ENCODE peak calls at places on chromosomes 3 and 15, in nine cellular contexts. One of them, this sample, is unnamed.

GRCh38 chr3:47003461-47004368 is 24.2 kb downstream of the NBEAL2 start:
- DNase-seq in heart left ventricle: no peak
- DNase-seq in MM.1S: no peak
- DNase-seq in neuronal stem cell: no peak
- DNase-seq in osteoblast: peak; percentile 80
- DNase-seq in IMR-90: no peak
- DNase-seq in colonic mucosa: no peak
- DNase-seq in esophagus squamous epithelium: no peak
- DNase-seq in right cardiac atrium: no peak
- DNase-seq in this sample: peak; percentile 9

GRCh38 chr15:82810863-82811421 is 1.5 kb downstream of the WHAMM start:
- DNase-seq in heart left ventricle: no peak
- DNase-seq in MM.1S: peak; percentile 77
- DNase-seq in neuronal stem cell: no peak
- DNase-seq in osteoblast: no peak
- DNase-seq in IMR-90: no peak
- DNase-seq in colonic mucosa: no peak
- DNase-seq in esophagus squamous epithelium: no peak
- DNase-seq in right cardiac atrium: no peak
- DNase-seq in this sample: no peak

GRCh38 chr15:90039996-90040395 is 38.9 kb downstream of the ZNF710 start:
- DNase-seq in heart left ventricle: peak; percentile 55
- DNase-seq in MM.1S: no peak
- DNase-seq in neuronal stem cell: no peak
- DNase-seq in osteoblast: peak; percentile 81
- DNase-seq in IMR-90: no peak
- DNase-seq in colonic mucosa: no peak
- DNase-seq in esophagus squamous epithelium: no peak
- DNase-seq in right cardiac atrium: no peak
- DNase-seq in this sample: no peak

GRCh38 chr15:50044904-50045303 is 74.1 kb downstream of the ATP8B4 start:
- DNase-seq in heart left ventricle: no peak
- DNase-seq in MM.1S: no peak
- DNase-seq in neuronal stem cell: no peak
- DNase-seq in osteoblast: no peak
- DNase-seq in IMR-90: no peak
- DNase-seq in colonic mucosa: no peak
- DNase-seq in esophagus squamous epithelium: no peak
- DNase-seq in right cardiac atrium: no peak
- DNase-seq in this sample: no peak

GRCh38 chr15:61659571-61660190 is 400.6 kb downstream of the VPS13C start:
- DNase-seq in heart left ventricle: no peak
- DNase-seq in MM.1S: no peak
- DNase-seq in neuronal stem cell: no peak
- DNase-seq in osteoblast: no peak
- DNase-seq in IMR-90: no peak
- DNase-seq in colonic mucosa: no peak
- DNase-seq in esophagus squamous epithelium: no peak
- DNase-seq in right cardiac atrium: no peak
- DNase-seq in this sample: no peak

GRCh38 chr15:82532383-82532990 is 7.8 kb downstream of the RPS17 start:
- DNase-seq in heart left ventricle: no peak
- DNase-seq in MM.1S: no peak
- DNase-seq in neuronal stem cell: no peak
- DNase-seq in osteoblast: no peak
- DNase-seq in IMR-90: no peak
- DNase-seq in colonic mucosa: no peak
- DNase-seq in esophagus squamous epithelium: no peak
- DNase-seq in right cardiac atrium: no peak
- DNase-seq in this sample: no peak

GRCh38 chr15:72591361-72591760 is 63.1 kb upstream of the GOLGA6B start:
- DNase-seq in heart left ventricle: no peak
- DNase-seq in MM.1S: no peak
- DNase-seq in neuronal stem cell: no peak
- DNase-seq in osteoblast: peak; percentile 83
- DNase-seq in IMR-90: peak; percentile 81
- DNase-seq in colonic mucosa: no peak
- DNase-seq in esophagus squamous epithelium: no peak
- DNase-seq in right cardiac atrium: no peak
- DNase-seq in this sample: no peak

GRCh38 chr3:57791245-57791644 is 35.1 kb downstream of the SLMAP start:
- DNase-seq in heart left ventricle: no peak
- DNase-seq in MM.1S: no peak
- DNase-seq in neuronal stem cell: no peak
- DNase-seq in osteoblast: no peak
- DNase-seq in IMR-90: peak; percentile 22
- DNase-seq in colonic mucosa: no peak
- DNase-seq in esophagus squamous epithelium: no peak
- DNase-seq in right cardiac atrium: no peak
- DNase-seq in this sample: no peak

GRCh38 chr15:76289582-76289981 is 21.7 kb downstream of the ETFA start:
- DNase-seq in heart left ventricle: no peak
- DNase-seq in MM.1S: no peak
- DNase-seq in neuronal stem cell: no peak
- DNase-seq in osteoblast: no peak
- DNase-seq in IMR-90: no peak
- DNase-seq in colonic mucosa: no peak
- DNase-seq in esophagus squamous epithelium: no peak
- DNase-seq in right cardiac atrium: no peak
- DNase-seq in this sample: no peak

GRCh38 chr3:149879872-149880271 is 66.9 kb downstream of the RNF13 start:
- DNase-seq in heart left ventricle: no peak
- DNase-seq in MM.1S: peak; percentile 27
- DNase-seq in neuronal stem cell: peak; percentile 27
- DNase-seq in osteoblast: no peak
- DNase-seq in IMR-90: peak; percentile 68
- DNase-seq in colonic mucosa: peak; percentile 41
- DNase-seq in esophagus squamous epithelium: no peak
- DNase-seq in right cardiac atrium: peak; percentile 62
- DNase-seq in this sample: peak; percentile 68

DNA sequence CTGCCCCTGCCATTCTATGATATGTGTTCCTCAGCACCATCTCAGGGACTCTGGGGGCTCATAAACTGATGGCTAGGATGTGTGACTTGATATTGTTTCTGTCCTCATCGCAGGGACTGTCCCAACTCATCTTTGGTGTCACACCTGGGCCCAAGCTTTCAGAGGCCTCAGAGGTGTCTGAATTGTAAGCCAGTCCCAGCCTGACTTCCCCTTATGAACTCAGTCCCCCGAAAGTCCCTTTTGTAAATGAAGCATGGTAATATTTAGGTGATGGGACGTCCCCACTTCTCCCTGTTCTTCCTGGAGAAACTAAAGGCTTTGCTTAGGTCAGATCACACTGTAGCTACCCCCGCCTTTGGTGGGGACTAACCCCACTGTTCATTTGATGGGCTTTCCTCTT is 142.4 kb upstream of the TLE3 start:
- DNase-seq in heart left ventricle: no peak
- DNase-seq in MM.1S: peak; percentile 58
- DNase-seq in neuronal stem cell: no peak
- DNase-seq in osteoblast: no peak
- DNase-seq in IMR-90: no peak
- DNase-seq in colonic mucosa: no peak
- DNase-seq in esophagus squamous epithelium: no peak
- DNase-seq in right cardiac atrium: no peak
- DNase-seq in this sample: no peak
- H3K4me3 ChIP-seq in heart left ventricle: no peak overlapping the region
- H3K4me3 ChIP-seq in MM.1S: no peak overlapping the region
- H3K4me3 ChIP-seq in neuronal stem cell: no peak overlapping the region
- H3K4me3 ChIP-seq in osteoblast: no peak overlapping the region
- H3K4me3 ChIP-seq in IMR-90: no peak overlapping the region
- H3K4me3 ChIP-seq in colonic mucosa: no peak overlapping the region
- H3K4me3 ChIP-seq in esophagus squamous epithelium: no peak overlapping the region
- H3K4me3 ChIP-seq in right cardiac atrium: no peak overlapping the region
- H3K4me3 ChIP-seq in this sample: no peak overlapping the region

DNA sequence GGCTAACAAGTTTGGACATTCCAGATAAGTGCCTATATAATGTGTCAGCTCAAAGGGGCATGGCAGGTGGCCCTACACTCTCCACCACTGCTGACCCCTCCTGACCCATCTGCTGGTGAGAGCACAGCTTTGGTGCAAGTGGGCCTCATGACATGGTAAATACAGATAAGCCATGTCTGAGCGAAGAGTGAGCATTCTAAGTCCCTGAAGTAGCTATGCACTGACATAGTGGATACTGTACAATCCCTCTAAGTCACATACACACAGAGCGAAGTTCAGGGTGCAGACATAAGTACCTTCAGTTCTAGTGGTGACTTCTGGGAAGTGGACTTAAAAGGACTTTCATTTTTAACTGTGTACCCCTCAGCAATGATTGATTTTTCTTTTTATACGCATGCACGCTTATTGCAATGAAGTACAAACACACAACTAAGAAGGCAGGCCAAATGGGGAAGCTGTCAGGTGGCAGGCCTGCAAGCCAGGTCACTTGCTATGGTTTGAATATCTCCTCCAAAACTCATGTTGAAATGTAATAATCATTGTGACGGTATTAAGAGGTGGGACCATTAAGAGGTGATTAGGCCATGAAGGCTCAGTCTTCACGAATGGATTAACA is 41.5 kb downstream of the TBC1D2B start:
- DNase-seq in heart left ventricle: no peak
- DNase-seq in MM.1S: no peak
- DNase-seq in neuronal stem cell: no peak
- DNase-seq in osteoblast: no peak
- DNase-seq in IMR-90: no peak
- DNase-seq in colonic mucosa: peak; percentile 13
- DNase-seq in esophagus squamous epithelium: no peak
- DNase-seq in right cardiac atrium: no peak
- DNase-seq in this sample: no peak
- H3K27ac ChIP-seq in heart left ventricle: peak overlapping the region; percentile 62
- H3K27ac ChIP-seq in MM.1S: peak overlapping the region; percentile 88
- H3K27ac ChIP-seq in neuronal stem cell: no peak overlapping the region
- H3K27ac ChIP-seq in osteoblast: no peak overlapping the region
- H3K27ac ChIP-seq in IMR-90: no peak overlapping the region
- H3K27ac ChIP-seq in colonic mucosa: peak overlapping the region; percentile 3
- H3K27ac ChIP-seq in esophagus squamous epithelium: no peak overlapping the region
- H3K27ac ChIP-seq in right cardiac atrium: no peak overlapping the region
- H3K27ac ChIP-seq in this sample: no peak overlapping the region

GRCh38 chr15:80404057-80404718 is at the start of gene ARNT2:
- DNase-seq in heart left ventricle: peak; percentile 61
- DNase-seq in MM.1S: peak; percentile 30
- DNase-seq in neuronal stem cell: peak; percentile 66
- DNase-seq in osteoblast: peak; percentile 95
- DNase-seq in IMR-90: peak; percentile 25
- DNase-seq in colonic mucosa: no peak
- DNase-seq in esophagus squamous epithelium: no peak
- DNase-seq in right cardiac atrium: peak; percentile 76
- DNase-seq in this sample: peak; percentile 18

GRCh38 chr15:80404719-80405553 is 754 bp downstream of the ARNT2 start:
- DNase-seq in heart left ventricle: no peak
- DNase-seq in MM.1S: no peak
- DNase-seq in neuronal stem cell: peak; percentile 48
- DNase-seq in osteoblast: peak; percentile 91
- DNase-seq in IMR-90: peak; percentile 35
- DNase-seq in colonic mucosa: peak; percentile 18
- DNase-seq in esophagus squamous epithelium: no peak
- DNase-seq in right cardiac atrium: peak; percentile 72
- DNase-seq in this sample: peak; percentile 59

GRCh38 chr15:80405970-80406369 is 1.8 kb downstream of the ARNT2 start:
- DNase-seq in heart left ventricle: no peak
- DNase-seq in MM.1S: no peak
- DNase-seq in neuronal stem cell: no peak
- DNase-seq in osteoblast: no peak
- DNase-seq in IMR-90: no peak
- DNase-seq in colonic mucosa: no peak
- DNase-seq in esophagus squamous epithelium: no peak
- DNase-seq in right cardiac atrium: no peak
- DNase-seq in this sample: no peak

GRCh38 chr15:80403712-80404056 is 498 bp upstream of the ARNT2 start:
- DNase-seq in heart left ventricle: peak; percentile 60
- DNase-seq in MM.1S: no peak
- DNase-seq in neuronal stem cell: peak; percentile 49
- DNase-seq in osteoblast: peak; percentile 73
- DNase-seq in IMR-90: no peak
- DNase-seq in colonic mucosa: no peak
- DNase-seq in esophagus squamous epithelium: no peak
- DNase-seq in right cardiac atrium: peak; percentile 72
- DNase-seq in this sample: no peak

DNA sequence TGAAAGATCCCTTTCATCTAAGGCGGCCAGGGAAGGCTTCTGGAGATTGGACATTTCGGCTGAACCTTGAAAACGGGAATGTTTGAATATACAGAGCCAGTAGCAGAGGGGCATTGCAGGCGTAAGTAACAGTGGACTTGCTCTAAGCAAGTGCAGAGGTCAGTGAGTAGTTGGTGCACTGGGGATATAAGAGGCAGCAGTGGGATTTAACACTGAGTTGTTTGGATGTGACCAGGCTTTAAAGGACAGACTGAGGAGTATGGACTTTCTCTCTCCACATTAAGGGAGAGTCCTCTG is 1.3 kb downstream of the ARNT2 start:
- DNase-seq in heart left ventricle: no peak
- DNase-seq in MM.1S: no peak
- DNase-seq in neuronal stem cell: no peak
- DNase-seq in osteoblast: no peak
- DNase-seq in IMR-90: no peak
- DNase-seq in colonic mucosa: no peak
- DNase-seq in esophagus squamous epithelium: no peak
- DNase-seq in right cardiac atrium: no peak
- DNase-seq in this sample: no peak
- H3K4me3 ChIP-seq in heart left ventricle: no peak overlapping the region
- H3K4me3 ChIP-seq in MM.1S: no peak overlapping the region
- H3K4me3 ChIP-seq in neuronal stem cell: no peak overlapping the region
- H3K4me3 ChIP-seq in osteoblast: no peak overlapping the region
- H3K4me3 ChIP-seq in IMR-90: no peak overlapping the region
- H3K4me3 ChIP-seq in colonic mucosa: no peak overlapping the region
- H3K4me3 ChIP-seq in esophagus squamous epithelium: no peak overlapping the region
- H3K4me3 ChIP-seq in right cardiac atrium: no peak overlapping the region
- H3K4me3 ChIP-seq in this sample: no peak overlapping the region

DNA sequence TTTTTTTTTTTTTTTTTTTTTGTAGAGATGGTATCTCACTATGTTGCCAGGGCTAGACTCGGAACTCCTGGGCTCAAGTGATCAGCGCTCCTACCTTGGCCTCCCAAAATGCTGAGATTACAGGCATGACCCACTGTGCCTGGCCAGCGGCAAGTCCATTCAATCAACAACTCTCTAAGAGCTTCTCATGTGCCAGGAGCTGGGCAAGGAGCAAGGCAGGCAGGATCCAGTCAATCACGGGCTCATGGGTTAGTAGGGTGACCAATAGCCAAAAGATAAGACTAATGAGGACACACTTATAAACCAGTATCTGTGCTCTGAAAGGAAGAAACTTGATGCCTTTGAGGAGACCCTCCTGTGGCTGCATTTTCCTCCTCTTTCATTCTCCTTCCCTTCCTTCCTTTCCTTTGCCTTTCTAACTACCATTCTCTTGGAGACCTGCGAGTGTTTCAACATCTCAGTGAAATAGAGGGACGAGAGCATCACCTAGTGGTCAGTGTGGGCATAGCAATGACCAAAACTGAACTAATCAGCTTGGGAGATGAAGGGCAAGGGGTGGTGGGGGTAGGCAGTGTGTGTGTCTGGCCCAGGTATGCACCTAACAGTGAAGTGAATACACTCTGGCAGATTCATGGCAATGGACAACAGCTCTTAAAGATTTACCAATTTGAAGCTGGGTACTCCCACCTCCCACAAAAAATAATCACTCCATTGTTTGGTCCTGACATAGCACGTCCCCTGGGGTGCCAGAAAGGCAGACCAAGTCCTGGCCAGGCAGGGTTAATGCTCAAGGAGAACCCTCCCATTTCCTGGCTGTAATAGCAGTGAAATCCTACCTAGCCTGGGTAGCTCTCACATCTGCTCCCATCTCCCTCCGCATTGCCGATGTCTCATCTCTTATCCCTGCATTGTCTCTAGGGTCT is 6.2 kb downstream of the RPP25 start:
- DNase-seq in heart left ventricle: no peak
- DNase-seq in MM.1S: peak; percentile 73
- DNase-seq in neuronal stem cell: peak; percentile 84
- DNase-seq in osteoblast: peak; percentile 94
- DNase-seq in IMR-90: peak; percentile 67
- DNase-seq in colonic mucosa: peak; percentile 87
- DNase-seq in esophagus squamous epithelium: no peak
- DNase-seq in right cardiac atrium: peak; percentile 73
- DNase-seq in this sample: peak; percentile 68
- H3K27ac ChIP-seq in heart left ventricle: no peak overlapping the region
- H3K27ac ChIP-seq in MM.1S: no peak overlapping the region
- H3K27ac ChIP-seq in neuronal stem cell: no peak overlapping the region
- H3K27ac ChIP-seq in osteoblast: no peak overlapping the region
- H3K27ac ChIP-seq in IMR-90: no peak overlapping the region
- H3K27ac ChIP-seq in colonic mucosa: no peak overlapping the region
- H3K27ac ChIP-seq in esophagus squamous epithelium: no peak overlapping the region
- H3K27ac ChIP-seq in right cardiac atrium: no peak overlapping the region
- H3K27ac ChIP-seq in this sample: no peak overlapping the region

This sample was measured in psoas muscle.